ENCODE peak calls at places on chromosomes 2 and 18, in four cellular contexts. One of them, this sample, is unnamed.
A peak's percentile ranks its signal among the peaks of the same experiment; 100 is the strongest.

GRCh38 chr2:172772637-172773036 is 37.0 kb downstream of the RAPGEF4 start:
- DNase-seq in HepG2: no peak
- DNase-seq in HCT116: no peak
- DNase-seq in K562: no peak
- DNase-seq in this sample: peak; percentile 15

GRCh38 chr2:134737671-134738070 is 18.9 kb upstream of the TMEM163 start:
- DNase-seq in HepG2: no peak
- DNase-seq in HCT116: no peak
- DNase-seq in K562: no peak
- DNase-seq in this sample: no peak

GRCh38 chr2:69164379-69164778 is 151.4 kb downstream of the ANTXR1 start:
- DNase-seq in HepG2: no peak
- DNase-seq in K562: no peak
- DNase-seq in HCT116: no peak
- DNase-seq in this sample: no peak

GRCh38 chr2:229454934-229455631 is 184.0 kb upstream of the PID1 start:
- DNase-seq in HepG2: no peak
- DNase-seq in K562: no peak
- DNase-seq in HCT116: no peak
- DNase-seq in this sample: no peak

GRCh38 chr2:140734992-140735391 is 1395.8 kb downstream of the LRP1B start:
- DNase-seq in HepG2: no peak
- DNase-seq in K562: no peak
- DNase-seq in HCT116: no peak
- DNase-seq in this sample: no peak

GRCh38 chr18:13235981-13236380 is 17.4 kb downstream of the LDLRAD4 start:
- DNase-seq in K562: no peak
- DNase-seq in HepG2: no peak
- DNase-seq in HCT116: no peak
- DNase-seq in this sample: no peak

GRCh38 chr2:197090713-197091367 is 164.3 kb upstream of the PGAP1 start:
- DNase-seq in K562: no peak
- DNase-seq in HCT116: no peak
- DNase-seq in HepG2: no peak
- DNase-seq in this sample: no peak

GRCh38 chr2:118202707-118203303 is 114.5 kb downstream of the INSIG2 start:
- DNase-seq in HCT116: no peak
- DNase-seq in HepG2: peak; percentile 54
- DNase-seq in K562: peak; percentile 57
- DNase-seq in this sample: peak; percentile 53

GRCh38 chr18:28771849-28772248 is 594.9 kb upstream of the CDH2 start:
- DNase-seq in HepG2: no peak
- DNase-seq in K562: no peak
- DNase-seq in HCT116: no peak
- DNase-seq in this sample: no peak

GRCh38 chr18:44781890-44782289 is 101.2 kb downstream of the SETBP1 start:
- DNase-seq in K562: no peak
- DNase-seq in HCT116: no peak
- DNase-seq in HepG2: no peak
- DNase-seq in this sample: no peak

GRCh38 chr18:50928551-50928950 is 39.3 kb upstream of the ELAC1 start:
- DNase-seq in HCT116: no peak
- DNase-seq in HepG2: no peak
- DNase-seq in K562: no peak
- DNase-seq in this sample: no peak

GRCh38 chr2:104321800-104322164 is 532.1 kb upstream of the POU3F3 start:
- DNase-seq in HCT116: no peak
- DNase-seq in K562: no peak
- DNase-seq in HepG2: no peak
- DNase-seq in this sample: no peak

GRCh38 chr2:68251855-68252406 is 401 bp downstream of the PPP3R1 start:
- DNase-seq in K562: peak; percentile 72
- DNase-seq in HCT116: no peak
- DNase-seq in HepG2: no peak
- DNase-seq in this sample: no peak

GRCh38 chr18:24915547-24915946 is 436.4 kb downstream of the ZNF521 start:
- DNase-seq in K562: no peak
- DNase-seq in HepG2: no peak
- DNase-seq in HCT116: no peak
- DNase-seq in this sample: no peak

GRCh38 chr2:26161926-26162325 is 11.0 kb upstream of the GAREM2 start:
- DNase-seq in HCT116: no peak
- DNase-seq in K562: no peak
- DNase-seq in HepG2: no peak
- DNase-seq in this sample: no peak

GRCh38 chr2:181203412-181203811 is 223.0 kb downstream of the UBE2E3 start:
- DNase-seq in K562: no peak
- DNase-seq in HepG2: no peak
- DNase-seq in HCT116: peak; percentile 79
- DNase-seq in this sample: peak; percentile 7

DNA sequence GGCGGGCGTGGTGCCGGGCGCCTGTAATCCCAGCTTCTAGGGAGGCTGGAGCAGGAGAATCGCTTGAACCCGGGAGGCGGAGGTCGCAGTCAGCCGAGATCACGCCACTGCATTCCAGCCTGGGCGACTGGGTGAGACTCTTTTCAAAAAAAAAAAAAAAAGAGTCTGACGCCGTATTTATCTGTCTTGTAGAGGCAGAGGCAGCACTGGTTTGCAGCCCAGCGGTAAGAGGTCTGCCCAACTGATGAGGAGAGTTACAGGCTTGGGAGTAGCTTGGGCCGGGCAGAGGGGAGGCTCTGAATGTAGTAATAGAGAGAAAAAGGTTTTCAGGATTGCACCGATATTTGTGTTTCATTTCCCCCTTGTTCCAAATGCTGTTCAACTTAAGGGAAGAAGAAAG is 9.4 kb upstream of the SP9 start:
- DNase-seq in HCT116: no peak
- DNase-seq in K562: no peak
- DNase-seq in HepG2: no peak
- DNase-seq in this sample: no peak
- H3K4me3 ChIP-seq in HCT116: no peak overlapping the region
- H3K4me3 ChIP-seq in K562: no peak overlapping the region
- H3K4me3 ChIP-seq in HepG2: peak overlapping the region; percentile 51
- H3K4me3 ChIP-seq in this sample: no peak overlapping the region

DNA sequence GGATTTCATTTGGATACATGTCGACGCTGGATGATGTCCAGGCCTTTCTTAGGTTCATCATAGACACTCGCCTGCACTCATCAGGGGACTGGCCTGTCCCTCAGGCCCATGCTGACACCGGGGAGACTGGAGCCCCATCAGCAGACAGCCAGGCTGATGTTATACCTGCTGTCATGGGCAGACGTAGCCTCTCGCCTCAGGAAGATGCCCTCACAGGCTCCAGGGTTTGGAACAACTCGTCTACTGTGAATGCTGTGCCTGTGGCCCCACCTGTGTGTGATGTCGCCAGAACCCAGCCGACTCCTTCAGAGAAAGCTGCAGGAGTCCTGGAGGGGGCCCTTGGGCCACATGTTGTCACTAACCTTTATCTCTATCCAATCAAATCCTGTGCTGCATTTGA is 28.3 kb downstream of the MOCOS start:
- DNase-seq in K562: no peak
- DNase-seq in HepG2: no peak
- DNase-seq in HCT116: no peak
- DNase-seq in this sample: no peak
- TF ChIP-seq TCF7L2 in K562: no peak
- TF ChIP-seq TCF7L2 in HepG2: no peak
- TF ChIP-seq TCF7L2 in HCT116: no peak
- TF ChIP-seq TCF7L2 in this sample: no peak

GRCh38 chr2:9258953-9259399 is 52.4 kb downstream of the ASAP2 start:
- DNase-seq in K562: no peak
- DNase-seq in HCT116: no peak
- DNase-seq in HepG2: no peak
- DNase-seq in this sample: no peak
- TF ChIP-seq SIN3A in K562: no peak
- TF ChIP-seq SIN3A in HCT116: no peak
- TF ChIP-seq SIN3A in HepG2: no peak
- TF ChIP-seq SIN3A in this sample: no peak

GRCh38 chr2:216636570-216637450 is 3.6 kb downstream of the IGFBP2 start:
- DNase-seq in HCT116: peak; percentile 64
- DNase-seq in HepG2: peak; percentile 78
- DNase-seq in K562: peak; percentile 30
- DNase-seq in this sample: peak; percentile 7

GRCh38 chr2:216635701-216636541 is 2.7 kb downstream of the IGFBP2 start:
- DNase-seq in HepG2: no peak
- DNase-seq in K562: no peak
- DNase-seq in HCT116: no peak
- DNase-seq in this sample: no peak

GRCh38 chr2:216633616-216634316 is 546 bp downstream of the IGFBP2 start:
- DNase-seq in HCT116: no peak
- DNase-seq in K562: no peak
- DNase-seq in HepG2: no peak
- DNase-seq in this sample: no peak

GRCh38 chr2:216634317-216635148 is 1.3 kb downstream of the IGFBP2 start:
- DNase-seq in HCT116: no peak
- DNase-seq in HepG2: no peak
- DNase-seq in K562: no peak
- DNase-seq in this sample: no peak

DNA sequence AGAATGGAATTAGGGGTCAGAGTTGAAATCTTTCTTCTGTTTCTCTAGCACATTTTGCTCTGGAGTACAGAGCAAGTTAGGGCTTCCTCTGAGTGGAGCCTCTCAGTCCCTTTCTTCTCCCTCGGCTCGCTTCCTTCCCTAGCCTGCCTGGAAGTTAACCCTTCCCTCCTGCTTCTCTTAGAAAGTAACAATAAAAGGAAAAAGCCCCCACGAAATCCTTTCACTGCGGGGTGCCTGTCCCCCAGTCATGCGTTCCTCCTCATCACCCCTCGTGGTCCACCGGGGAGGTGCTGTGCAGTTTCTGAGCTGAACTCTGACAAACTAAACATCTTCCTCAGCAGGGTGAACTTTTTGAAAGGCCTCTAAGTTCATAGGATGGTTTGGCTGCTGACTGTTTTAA is 2.0 kb downstream of the IGFBP2 start:
- DNase-seq in HCT116: no peak
- DNase-seq in K562: no peak
- DNase-seq in HepG2: no peak
- DNase-seq in this sample: no peak
- H3K4me3 ChIP-seq in HCT116: no peak overlapping the region
- H3K4me3 ChIP-seq in K562: no peak overlapping the region
- H3K4me3 ChIP-seq in HepG2: no peak overlapping the region
- H3K4me3 ChIP-seq in this sample: peak overlapping the region; percentile 49

GRCh38 chr2:239917957-239918481 is 107.1 kb downstream of the NDUFA10 start:
- DNase-seq in HCT116: no peak
- DNase-seq in K562: no peak
- DNase-seq in HepG2: no peak
- DNase-seq in this sample: no peak
- TF ChIP-seq TCF7L2 in HCT116: no peak
- TF ChIP-seq TCF7L2 in K562: no peak
- TF ChIP-seq TCF7L2 in HepG2: no peak
- TF ChIP-seq TCF7L2 in this sample: no peak

DNA sequence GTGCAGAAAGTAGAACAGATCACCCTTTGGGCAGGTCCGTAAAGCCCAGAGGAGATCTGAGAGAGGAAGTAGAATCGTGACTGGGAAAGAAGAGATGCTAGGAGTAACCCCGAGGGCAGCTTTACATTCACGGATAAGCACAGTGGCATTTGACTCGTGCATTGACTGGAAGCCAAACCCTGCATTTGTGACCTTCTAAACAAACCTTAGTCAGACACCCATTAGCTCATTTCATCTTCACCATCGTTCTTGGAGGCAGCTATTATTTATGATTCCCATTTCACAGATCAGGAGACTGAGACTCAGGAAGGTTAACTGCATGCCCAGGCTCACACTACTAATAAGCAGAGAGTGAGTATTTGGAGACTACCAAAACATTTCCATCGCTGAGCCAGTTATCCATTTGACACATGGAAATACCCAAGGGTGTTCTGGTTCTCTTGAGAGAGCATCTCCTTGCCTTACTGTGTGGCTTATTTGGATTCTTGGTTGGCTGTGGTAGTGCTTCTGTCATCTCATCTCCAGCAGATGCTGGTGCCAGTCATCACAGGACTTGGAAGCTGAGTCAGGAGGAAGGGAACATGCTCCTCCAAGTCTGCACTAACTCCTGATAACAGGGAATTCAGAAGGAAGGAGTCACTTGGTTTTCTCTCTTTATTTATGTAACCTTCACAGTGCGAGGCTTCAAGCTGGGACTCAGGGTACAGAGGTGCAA is 55.1 kb downstream of the RASGRP3 start:
- DNase-seq in HCT116: no peak
- DNase-seq in K562: no peak
- DNase-seq in HepG2: no peak
- DNase-seq in this sample: no peak
- TF ChIP-seq SIN3A in HCT116: no peak
- TF ChIP-seq SIN3A in K562: no peak
- TF ChIP-seq SIN3A in HepG2: no peak
- TF ChIP-seq SIN3A in this sample: no peak

DNA sequence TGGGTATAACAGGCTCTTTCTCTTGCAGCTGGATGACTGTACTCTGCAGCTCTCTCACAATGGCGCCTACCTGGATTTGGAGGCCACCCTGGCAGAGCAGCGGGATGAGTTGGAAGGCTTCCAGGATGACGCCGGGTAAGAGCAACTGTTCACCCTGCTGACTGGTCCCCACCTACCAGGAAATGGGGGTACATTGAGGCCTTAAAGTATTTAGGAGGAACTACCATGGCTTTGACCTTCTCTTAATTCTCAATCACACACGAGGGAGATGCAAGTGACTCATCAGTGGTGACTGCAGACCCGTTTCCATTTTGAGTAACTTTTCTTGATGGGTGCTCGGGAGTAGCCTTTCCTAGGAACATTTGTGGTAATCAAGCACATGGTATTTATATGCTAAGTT is 58.0 kb downstream of the FHOD3 start:
- DNase-seq in K562: no peak
- DNase-seq in HepG2: no peak
- DNase-seq in HCT116: no peak
- DNase-seq in this sample: no peak
- H3K4me3 ChIP-seq in K562: no peak overlapping the region
- H3K4me3 ChIP-seq in HepG2: no peak overlapping the region
- H3K4me3 ChIP-seq in HCT116: no peak overlapping the region
- H3K4me3 ChIP-seq in this sample: no peak overlapping the region

GRCh38 chr2:102792538-102793208 is 30.8 kb downstream of the TMEM182 start:
- DNase-seq in K562: no peak
- DNase-seq in HepG2: no peak
- DNase-seq in HCT116: no peak
- DNase-seq in this sample: no peak

GRCh38 chr2:102798181-102798580 is 36.4 kb downstream of the TMEM182 start:
- DNase-seq in HepG2: no peak
- DNase-seq in HCT116: no peak
- DNase-seq in K562: no peak
- DNase-seq in this sample: no peak

GRCh38 chr2:102797486-102797885 is 35.7 kb downstream of the TMEM182 start:
- DNase-seq in HCT116: no peak
- DNase-seq in K562: no peak
- DNase-seq in HepG2: peak; percentile 75
- DNase-seq in this sample: no peak

GRCh38 chr2:102795641-102796040 is 33.8 kb downstream of the TMEM182 start:
- DNase-seq in HCT116: no peak
- DNase-seq in K562: no peak
- DNase-seq in HepG2: no peak
- DNase-seq in this sample: no peak

GRCh38 chr2:102796337-102796736 is 34.5 kb downstream of the TMEM182 start:
- DNase-seq in HCT116: no peak
- DNase-seq in K562: no peak
- DNase-seq in HepG2: peak; percentile 9
- DNase-seq in this sample: no peak
- TF ChIP-seq TCF7L2 in HCT116: no peak
- TF ChIP-seq TCF7L2 in K562: no peak
- TF ChIP-seq TCF7L2 in HepG2: no peak
- TF ChIP-seq TCF7L2 in this sample: no peak

This sample was measured in Panc1.